ENCODE peak calls at places on chromosomes 11 and 22, in four cellular contexts. P is HepG2, T is H1, L is K562. Y is an unnamed sample.

GRCh38 chr11:71316701-71317100 is 64.3 kb upstream of the SHANK2 start:
- DNase-seq in T (no peak), L (no peak), P (no peak), Y (no peak)

GRCh38 chr22:50628543-50629134 is 687 bp upstream of the ARSA start:
- DNase-seq in L (no peak), P (no peak), T (no peak), Y (no peak)

GRCh38 chr11:75105462-75105925 is 8.8 kb upstream of the OR2AT4 start:
- DNase-seq in T (peak), L (peak), P (peak), Y (peak)

GRCh38 chr11:124872280-124872679 is 7.0 kb downstream of the ROBO3 start:
- DNase-seq in L (no peak), P (no peak), T (no peak), Y (no peak)

GRCh38 chr22:45740236-45740635 is 68.6 kb downstream of the ATXN10 start:
- DNase-seq in L (no peak), T (no peak), P (no peak), Y (no peak)

GRCh38 chr11:62708423-62709261 is 1.2 kb downstream of the GNG3 start:
- DNase-seq in T (no peak), P (no peak), L (peak), Y (no peak)

GRCh38 chr11:14314127-14314526 is 44.9 kb downstream of the RRAS2 start:
- DNase-seq in L (no peak), P (no peak), T (no peak), Y (no peak)

GRCh38 chr11:45180158-45180887 is 33.9 kb downstream of the PRDM11 start:
- DNase-seq in L (no peak), T (no peak), P (no peak), Y (peak)

GRCh38 chr11:15839061-15839460 is 517.3 kb downstream of the SOX6 start:
- DNase-seq in L (no peak), T (no peak), P (no peak), Y (no peak)

GRCh38 chr11:33344611-33345010 is 87.4 kb downstream of the HIPK3 start:
- DNase-seq in T (no peak), L (no peak), P (peak), Y (no peak)

GRCh38 chr11:12362857-12363256 is 14.5 kb upstream of the PARVA start:
- DNase-seq in L (no peak), T (no peak), P (no peak), Y (no peak)

GRCh38 chr11:110160016-110160415 is 66.8 kb downstream of the ZC3H12C start:
- DNase-seq in P (no peak), T (no peak), L (no peak), Y (no peak)

GRCh38 chr11:57251491-57252104 is 14.5 kb upstream of the APLNR start:
- DNase-seq in P (no peak), T (no peak), L (peak), Y (no peak)

GRCh38 chr11:95515379-95515778 is 274.2 kb downstream of the FAM76B start:
- DNase-seq in T (no peak), L (no peak), P (no peak), Y (no peak)

GRCh38 chr22:36197065-36197440 is 4.6 kb downstream of the APOL4 start:
- DNase-seq in P (no peak), L (peak), T (peak), Y (no peak)

GRCh38 chr22:50169774-50170341 is 673 bp upstream of the PANX2 start:
- DNase-seq in T (no peak), L (peak), P (no peak), Y (no peak)

GRCh38 chr11:35951659-35952058 is 7.8 kb downstream of the LDLRAD3 start:
- DNase-seq in P (no peak), L (no peak), T (no peak), Y (no peak)

GRCh38 chr22:42321908-42322561 is 51.6 kb upstream of the TCF20 start:
- DNase-seq in L (no peak), T (no peak), P (no peak), Y (no peak)

GRCh38 chr22:37659066-37659896 is 758 bp downstream of the PDXP start:
- DNase-seq in P (peak), L (peak), T (no peak), Y (no peak)

GRCh38 chr11:71263391-71263790 is 11.0 kb upstream of the SHANK2 start:
- DNase-seq in L (no peak), P (no peak), T (no peak), Y (no peak)

GRCh38 chr11:60345489-60345888 is 18.4 kb downstream of the MS4A6E start:
- DNase-seq in L (peak), T (peak), P (peak), Y (peak)

GRCh38 chr22:46297151-46297819 is 615 bp downstream of the GTSE1 start:
- DNase-seq in P (peak), L (peak), T (no peak), Y (no peak)

GRCh38 chr11:26332572-26332915 is 614 bp downstream of the ANO3 start:
- DNase-seq in T (no peak), P (no peak), L (no peak), Y (no peak)

GRCh38 chr22:46367707-46368191 is 32.2 kb downstream of the TRMU start:
- DNase-seq in L (peak), P (peak), T (peak), Y (peak)

GRCh38 chr11:65685981-65686380 is 23.3 kb upstream of the RELA start:
- DNase-seq in P (no peak), T (no peak), L (no peak), Y (no peak)

GRCh38 chr22:39773503-39773902 is 120.1 kb downstream of the ENTHD1 start:
- DNase-seq in P (no peak), T (no peak), L (no peak), Y (no peak)

GRCh38 chr22:39617342-39617741 is 46.8 kb downstream of the CACNA1I start:
- DNase-seq in T (no peak), L (no peak), P (no peak), Y (no peak)

GRCh38 chr11:64224151-64224890 is 1.7 kb downstream of the TRPT1 start:
- DNase-seq in T (no peak), P (no peak), L (peak), Y (no peak)

GRCh38 chr11:64226507-64227051 is 505 bp downstream of the NUDT22 start:
- DNase-seq in T (no peak), L (peak), P (peak), Y (no peak)

GRCh38 chr11:64224891-64225607 is 937 bp downstream of the TRPT1 start:
- DNase-seq in T (no peak), P (no peak), L (peak), Y (no peak)

GRCh38 chr11:64227405-64227956 is 1.4 kb downstream of the NUDT22 start:
- DNase-seq in T (no peak), L (peak), P (no peak), Y (no peak)

GRCh38 chr11:64225608-64226506 is at the start of the genes NUDT22 and TRPT1:
- DNase-seq in T (no peak), L (peak), P (peak), Y (no peak)
- TF ChIP-seq POLR2A in T (peak), L (peak), P (peak), Y (no peak)

GRCh38 chr11:102829671-102830070 is 13.7 kb downstream of the MMP3 start:
- DNase-seq in L (no peak), T (no peak), P (no peak), Y (no peak)
- TF ChIP-seq FOSL1 in L (no peak), T (no peak), P (no peak), Y (no peak)

GRCh38 chr11:67583319-67584204 is at the start of gene GSTP1:
- DNase-seq in P (no peak), T (peak), L (peak), Y (peak)
- H2AFZ ChIP-seq in P (no peak), T (no peak), L (peak), Y (no peak)

GRCh38 chr11:575996-576756 is at the start of gene PHRF1:
- DNase-seq in L (peak), T (peak), P (peak), Y (peak)
- TF ChIP-seq POLR2A in L (peak), T (peak), P (peak), Y (peak)

GRCh38 chr11:118714816-118715215 is 35.4 kb upstream of the TREH start:
- DNase-seq in L (peak), P (no peak), T (no peak), Y (no peak)
- TF ChIP-seq FOSL1 in L (no peak), P (no peak), T (no peak), Y (no peak)

GRCh38 chr11:46246514-46246913 is 30.9 kb upstream of the CREB3L1 start:
- DNase-seq in T (no peak), P (no peak), L (no peak), Y (no peak)
- H2AFZ ChIP-seq in T (no peak), P (no peak), L (no peak), Y (no peak)

GRCh38 chr22:28761449-28761755 is 11.1 kb upstream of the CCDC117 start:
- DNase-seq in L (no peak), T (no peak), P (no peak), Y (no peak)
- TF ChIP-seq POLR2A in L (no peak), T (no peak), P (no peak), Y (no peak)

GRCh38 chr22:17260291-17260690 is 41.1 kb upstream of the ADA2 start:
- DNase-seq in L (no peak), T (no peak), P (no peak), Y (no peak)
- TF ChIP-seq FOSL1 in L (no peak), T (no peak), P (no peak), Y (no peak)

DNA sequence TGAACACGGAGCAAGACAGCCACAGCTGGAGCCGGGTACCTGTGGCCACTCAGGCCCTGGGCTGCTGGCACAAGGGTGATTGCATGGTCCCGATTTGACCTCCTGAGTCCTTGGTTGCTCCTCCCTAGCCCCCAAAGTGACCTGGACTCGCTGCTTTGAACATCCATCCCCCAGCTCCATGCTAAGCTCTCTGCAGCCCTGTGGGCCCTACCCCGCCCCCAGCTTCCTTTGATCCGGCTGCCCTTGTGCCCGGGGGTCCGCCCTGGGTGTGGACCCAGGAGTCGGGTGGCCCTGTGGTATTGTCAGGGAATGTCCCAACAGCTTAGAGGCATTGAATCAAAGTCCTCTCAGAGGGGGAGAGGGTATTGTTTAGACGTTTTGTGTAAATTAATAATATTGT is 20.5 kb downstream of the GRIK4 start:
- DNase-seq in T (no peak), P (peak), L (no peak), Y (no peak)
- H2AFZ ChIP-seq in T (no peak), P (no peak), L (no peak), Y (no peak)